ENCODE peak calls at places on chromosomes 1 and 21, in five cellular contexts. Y is breast epithelium, E is hepatocyte, T is A549, A is GM04504. U is an unnamed sample.

GRCh38 chr1:53393325-53393792 is 65.5 kb upstream of the LRP8 start:
- DNase-seq in T (peak; percentile 76), A (peak; percentile 43), E (peak; percentile 82), Y (peak; percentile 56), U (peak; percentile 75)

GRCh38 chr1:32031578-32032286 is 18.1 kb downstream of the KHDRBS1 start:
- DNase-seq in A (peak; percentile 42), Y (no peak), T (no peak), E (peak; percentile 36), U (peak; percentile 78)

GRCh38 chr1:74822851-74823443 is 90.0 kb downstream of the TYW3 start:
- DNase-seq in T (no peak), E (no peak), A (no peak), Y (no peak), U (no peak)

GRCh38 chr1:210288106-210288505 is 40.6 kb upstream of the HHAT start:
- DNase-seq in T (no peak), A (no peak), Y (no peak), E (no peak), U (no peak)

GRCh38 chr1:225477296-225477911 is 49.6 kb upstream of the LBR start:
- DNase-seq in Y (no peak), T (no peak), E (no peak), A (no peak), U (no peak)

GRCh38 chr1:212457740-212458338 is 25.1 kb downstream of the NENF start:
- DNase-seq in Y (no peak), T (peak; percentile 37), A (no peak), E (peak; percentile 60), U (peak; percentile 57)

GRCh38 chr1:156943756-156944155 is 23.3 kb downstream of the LRRC71 start:
- DNase-seq in Y (no peak), T (no peak), E (no peak), A (no peak), U (no peak)

GRCh38 chr1:59414406-59415133 is 117.7 kb downstream of the FGGY start:
- DNase-seq in A (peak; percentile 66), T (no peak), E (no peak), Y (no peak), U (peak; percentile 42)

GRCh38 chr21:37458669-37459276 is 92.2 kb downstream of the DYRK1A start:
- DNase-seq in T (no peak), E (no peak), A (no peak), Y (no peak), U (no peak)

GRCh38 chr1:166876540-166876838 is 425 bp upstream of the TADA1 start:
- DNase-seq in E (no peak), A (no peak), Y (no peak), T (no peak), U (no peak)

GRCh38 chr1:17579951-17580939 is 40.7 kb downstream of the ARHGEF10L start:
- DNase-seq in E (peak; percentile 78), A (no peak), T (no peak), Y (no peak), U (no peak)

GRCh38 chr1:208206092-208206698 is 38.0 kb downstream of the PLXNA2 start:
- DNase-seq in E (no peak), Y (no peak), A (no peak), T (no peak), U (no peak)

GRCh38 chr1:199272690-199273089 is 633.9 kb downstream of the PTPRC start:
- DNase-seq in E (peak; percentile 15), T (peak; percentile 12), Y (peak; percentile 19), A (peak; percentile 79), U (peak; percentile 95)

GRCh38 chr1:30405081-30405480 is 318.3 kb downstream of the MATN1 start:
- DNase-seq in Y (no peak), E (no peak), A (no peak), T (no peak), U (no peak)

GRCh38 chr1:201309420-201309819 is 26.1 kb downstream of the PKP1 start:
- DNase-seq in Y (peak; percentile 99), T (peak; percentile 48), A (peak; percentile 21), E (peak; percentile 88), U (peak; percentile 39)

GRCh38 chr1:12147116-12147753 is 19.6 kb upstream of the TNFRSF1B start:
- DNase-seq in E (no peak), Y (no peak), A (no peak), T (no peak), U (no peak)

GRCh38 chr1:44103270-44104131 is 15.1 kb upstream of the KLF17 start:
- DNase-seq in T (no peak), E (peak; percentile 25), Y (no peak), A (no peak), U (peak; percentile 19)

GRCh38 chr1:83815348-83815747 is 183.6 kb downstream of the TTLL7 start:
- DNase-seq in E (peak; percentile 14), Y (no peak), T (no peak), A (peak; percentile 88), U (peak; percentile 44)

GRCh38 chr1:225817611-225818061 is 7.7 kb downstream of the EPHX1 start:
- DNase-seq in Y (peak; percentile 82), E (no peak), A (peak; percentile 88), T (peak; percentile 65), U (peak; percentile 96)

GRCh38 chr1:41739061-41739955 is 179.4 kb downstream of the HIVEP3 start:
- DNase-seq in T (no peak), E (peak; percentile 27), A (peak; percentile 52), Y (peak; percentile 86), U (peak; percentile 73)

GRCh38 chr1:19007491-19008441 is 51.3 kb upstream of the IFFO2 start:
- DNase-seq in Y (peak; percentile 17), T (peak; percentile 21), E (no peak), A (no peak), U (no peak)

GRCh38 chr1:161792740-161793139 is 26.6 kb downstream of the ATF6 start:
- DNase-seq in E (peak; percentile 62), T (peak; percentile 51), A (peak; percentile 52), Y (no peak), U (peak; percentile 78)

GRCh38 chr1:65310078-65310587 is 790 bp downstream of the DNAJC6 start:
- DNase-seq in E (no peak), Y (no peak), A (no peak), T (no peak), U (no peak)

GRCh38 chr1:42379794-42380616 is 587 bp upstream of the RIMKLA start:
- DNase-seq in T (peak; percentile 17), E (peak; percentile 59), Y (no peak), A (no peak), U (peak; percentile 17)

GRCh38 chr1:164787834-164788231 is 228.8 kb downstream of the PBX1 start:
- DNase-seq in E (no peak), Y (no peak), A (no peak), T (no peak), U (no peak)

GRCh38 chr1:220012259-220012658 is 34.0 kb downstream of the EPRS1 start:
- DNase-seq in E (no peak), Y (no peak), T (no peak), A (no peak), U (peak; percentile 21)

GRCh38 chr1:165910764-165911421 is 83.5 kb downstream of the UCK2 start:
- DNase-seq in E (peak; percentile 42), Y (no peak), A (no peak), T (no peak), U (no peak)

GRCh38 chr1:30525980-30526651 is 197.3 kb downstream of the MATN1 start:
- DNase-seq in T (peak; percentile 32), Y (no peak), A (peak; percentile 68), E (peak; percentile 73), U (peak; percentile 50)

GRCh38 chr1:55259906-55260608 is 44.9 kb upstream of the USP24 start:
- DNase-seq in T (no peak), E (no peak), A (no peak), Y (no peak), U (no peak)

GRCh38 chr1:231130509-231130908 is 31.3 kb upstream of the TRIM67 start:
- DNase-seq in E (no peak), T (no peak), Y (no peak), A (no peak), U (no peak)

GRCh38 chr1:10649484-10650201 is 146.8 kb downstream of the CASZ1 start:
- DNase-seq in T (no peak), Y (no peak), E (no peak), A (no peak), U (no peak)

GRCh38 chr1:27542463-27543273 is 52.7 kb upstream of the WASF2 start:
- DNase-seq in E (peak; percentile 95), T (peak; percentile 88), Y (peak; percentile 72), A (no peak), U (peak; percentile 76)

GRCh38 chr1:182575540-182576149 is 13.4 kb downstream of the RNASEL start:
- DNase-seq in A (peak; percentile 46), E (peak; percentile 63), Y (no peak), T (no peak), U (peak; percentile 75)

GRCh38 chr21:14384453-14384852 is 1.5 kb upstream of the HSPA13 start:
- DNase-seq in A (no peak), T (no peak), Y (no peak), E (no peak), U (no peak)

GRCh38 chr1:109917429-109918076 is 6.9 kb downstream of the CSF1 start:
- DNase-seq in T (no peak), A (no peak), Y (no peak), E (no peak), U (no peak)

GRCh38 chr21:44377201-44377921 is 23.9 kb downstream of the TRPM2 start:
- DNase-seq in E (no peak), T (no peak), A (no peak), Y (no peak), U (no peak)